ENCODE peak calls at places on chromosomes 16 and 17, in five cellular contexts. Y, J, N, A and X are unnamed samples.

GRCh38 chr16:9096416-9096952 is 5.0 kb downstream of the HAPSTR1 start:
- DNase-seq in A (no peak), N (no peak), J (no peak), Y (no peak), X (peak; percentile 35)

GRCh38 chr16:678858-679807 is 1.1 kb upstream of the STUB1 start:
- DNase-seq in A (peak; percentile 81), Y (peak; percentile 76), N (peak; percentile 67), J (peak; percentile 56), X (peak; percentile 59)

GRCh38 chr17:32310927-32311568 is 30.9 kb downstream of the C17orf75 start:
- DNase-seq in J (no peak), N (no peak), Y (no peak), A (no peak), X (no peak)

GRCh38 chr16:87375426-87376135 is 8.0 kb downstream of the FBXO31 start:
- DNase-seq in Y (no peak), A (no peak), N (no peak), J (no peak), X (no peak)

GRCh38 chr17:50361561-50362480 is 11.2 kb downstream of the MRPL27 start:
- DNase-seq in J (peak; percentile 83), N (peak; percentile 80), Y (peak; percentile 73), A (no peak), X (peak; percentile 18)

GRCh38 chr16:4319454-4319853 is 3.6 kb downstream of the GLIS2 start:
- DNase-seq in N (no peak), J (peak; percentile 43), Y (peak; percentile 46), A (peak; percentile 62), X (no peak)

GRCh38 chr17:35254107-35254802 is 11.4 kb downstream of the SLFN5 start:
- DNase-seq in N (peak; percentile 97), A (no peak), Y (peak; percentile 54), J (peak; percentile 98), X (peak; percentile 89)

GRCh38 chr17:39737331-39737760 is 392 bp upstream of the GRB7 start:
- DNase-seq in N (no peak), J (no peak), Y (no peak), A (no peak), X (no peak)

GRCh38 chr17:58956997-58957724 is 149.5 kb downstream of the TRIM37 start:
- DNase-seq in A (no peak), Y (no peak), N (peak; percentile 24), J (no peak), X (no peak)

GRCh38 chr16:85210423-85211169 is 98.3 kb upstream of the CIBAR2 start:
- DNase-seq in J (peak; percentile 92), N (peak; percentile 33), A (no peak), Y (no peak), X (no peak)

GRCh38 chr16:87681990-87682570 is 79.8 kb downstream of the JPH3 start:
- DNase-seq in Y (no peak), A (no peak), N (peak; percentile 48), J (peak; percentile 64), X (no peak)

GRCh38 chr16:89446136-89446974 is 44.0 kb downstream of the ANKRD11 start:
- DNase-seq in Y (no peak), N (no peak), J (no peak), A (no peak), X (no peak)

GRCh38 chr16:58197314-58198012 is 443 bp downstream of the CSNK2A2 start:
- DNase-seq in Y (no peak), A (peak; percentile 59), J (no peak), N (no peak), X (no peak)

GRCh38 chr17:6756425-6757012 is 673 bp downstream of the XAF1 start:
- DNase-seq in N (no peak), J (peak; percentile 24), Y (no peak), A (no peak), X (no peak)

GRCh38 chr17:15782809-15783208 is 50.7 kb downstream of the TBC1D26 start:
- DNase-seq in N (no peak), Y (peak; percentile 45), A (peak; percentile 79), J (peak; percentile 55), X (no peak)

GRCh38 chr16:49810769-49811315 is 45.1 kb downstream of the ZNF423 start:
- DNase-seq in N (no peak), J (no peak), A (no peak), Y (no peak), X (no peak)

GRCh38 chr16:49809561-49809960 is 46.4 kb downstream of the ZNF423 start:
- DNase-seq in Y (no peak), N (no peak), A (no peak), J (no peak), X (no peak)

GRCh38 chr16:49809112-49809511 is 46.8 kb downstream of the ZNF423 start:
- DNase-seq in J (no peak), Y (no peak), N (no peak), A (no peak), X (no peak)

GRCh38 chr16:49816782-49817370 is 39.0 kb downstream of the ZNF423 start:
- DNase-seq in J (no peak), Y (no peak), N (no peak), A (no peak), X (no peak)

DNA sequence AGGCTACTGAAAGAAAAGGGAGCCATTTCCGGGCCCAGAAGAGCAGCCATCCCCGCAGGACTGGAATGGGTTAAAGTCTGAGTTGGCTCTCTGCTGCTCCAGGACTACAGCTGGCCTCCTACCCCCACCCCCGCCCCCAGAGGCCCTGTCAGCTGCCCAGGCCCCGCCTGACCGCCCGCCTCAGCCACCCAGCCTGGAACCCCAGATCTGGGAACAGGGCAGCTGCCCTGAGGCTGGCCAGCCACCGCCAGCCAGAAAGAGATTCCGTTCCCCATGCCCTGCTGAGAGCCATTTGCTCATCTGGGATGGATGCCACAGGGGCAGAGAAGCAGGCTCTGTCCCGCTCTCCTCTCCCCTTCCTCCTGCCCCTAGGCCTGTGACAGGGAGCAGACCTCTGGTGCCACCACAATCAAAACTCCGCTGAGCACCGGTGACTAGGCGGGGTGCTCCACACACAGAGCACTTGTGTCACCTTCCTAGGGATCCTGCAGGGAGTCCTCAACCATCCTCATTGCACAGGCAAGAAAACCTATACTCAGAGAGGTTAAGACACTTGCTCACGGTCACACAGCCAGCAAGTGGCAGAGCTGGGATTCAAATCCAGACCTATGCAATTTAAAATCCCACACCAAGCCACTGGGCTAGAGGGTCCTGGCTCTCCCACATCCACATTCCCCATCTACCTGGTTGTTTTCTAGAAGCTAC is 44.1 kb downstream of the ZNF423 start:
- DNase-seq in J (no peak), N (no peak), Y (no peak), A (peak; percentile 77), X (no peak)
- H3K4me3 ChIP-seq in J (no peak overlapping the region), N (no peak overlapping the region), Y (no peak overlapping the region), A (no peak overlapping the region), X (no peak overlapping the region)

GRCh38 chr16:81405702-81406113 is 38.9 kb upstream of the CMIP start:
- DNase-seq in N (peak; percentile 99), J (peak; percentile 62), A (no peak), Y (peak; percentile 44), X (no peak)
- TF ChIP-seq CTCF in N (no peak), J (no peak), A (no peak), Y (no peak), X (no peak)

DNA sequence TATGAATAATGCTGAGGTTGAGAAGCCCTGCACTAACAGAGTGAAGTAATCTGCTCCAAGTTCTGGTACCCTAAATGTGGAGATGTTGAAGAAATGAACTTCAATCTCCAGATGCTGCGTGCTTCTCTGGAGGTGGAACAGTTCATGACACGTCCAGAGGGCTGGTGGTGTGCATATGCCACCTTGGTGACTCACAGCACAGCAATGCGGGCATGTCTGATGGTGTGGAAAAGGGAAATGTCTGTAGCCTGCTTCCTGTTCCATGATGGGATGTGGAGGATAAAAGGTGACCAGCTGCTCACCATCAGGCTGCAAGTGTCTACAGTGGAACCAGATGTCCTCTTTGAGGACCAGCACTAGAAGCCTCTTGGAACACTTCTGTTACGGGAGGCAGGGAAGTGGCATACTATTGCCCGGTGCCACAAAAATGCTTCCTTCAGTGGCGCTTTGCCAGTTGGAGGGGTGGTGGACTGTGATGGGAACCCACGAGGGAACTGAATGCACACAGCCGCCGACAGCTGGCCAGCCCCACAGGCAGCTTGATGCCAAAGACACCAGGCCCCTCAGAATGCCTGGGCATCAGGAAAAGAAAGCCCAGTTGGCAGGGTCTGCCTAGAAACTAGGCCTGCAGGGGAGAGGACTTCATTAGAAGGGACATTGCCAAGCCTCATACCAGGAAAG is 19.9 kb downstream of the SNX11 start:
- DNase-seq in N (peak; percentile 61), J (no peak), A (no peak), Y (no peak), X (no peak)
- H3K4me3 ChIP-seq in N (no peak overlapping the region), J (no peak overlapping the region), A (no peak overlapping the region), Y (no peak overlapping the region), X (no peak overlapping the region)

DNA sequence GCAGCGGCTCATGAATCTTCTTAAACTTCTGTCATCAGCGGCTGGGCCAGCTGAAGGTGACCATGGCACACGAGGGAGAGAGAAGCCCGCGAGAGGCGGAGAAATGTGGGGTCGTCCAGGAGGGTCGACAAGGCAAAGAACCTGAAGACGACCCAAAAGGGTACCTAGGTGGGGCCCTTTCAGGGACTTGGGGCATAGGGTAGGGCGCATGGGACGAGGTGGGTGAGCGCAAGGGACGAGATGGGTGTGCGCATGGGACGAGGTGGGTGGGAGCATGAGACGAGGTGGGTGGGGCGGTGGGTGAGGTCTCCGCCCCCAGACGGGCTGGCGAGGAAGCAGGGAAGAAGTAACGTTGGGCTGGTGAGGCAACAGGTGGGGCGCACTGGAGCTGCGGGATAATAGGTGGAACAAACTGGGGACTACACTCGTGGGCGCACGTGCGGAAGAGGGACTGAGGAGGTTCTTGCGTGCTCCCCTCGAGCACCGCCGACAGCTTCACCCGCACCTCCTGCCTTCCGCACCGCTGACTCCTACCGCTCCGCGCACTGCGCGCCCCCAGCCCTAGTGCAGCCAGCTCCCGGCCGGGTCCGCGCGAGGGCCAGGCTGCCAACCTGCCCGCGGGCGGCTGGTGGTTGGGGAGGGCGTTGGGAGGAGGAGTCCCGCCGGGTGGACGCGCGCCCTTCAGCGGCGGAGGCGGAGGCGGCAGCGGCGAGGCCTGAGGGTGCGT is 23.2 kb upstream of the CRYM start:
- DNase-seq in J (peak; percentile 68), Y (peak; percentile 72), N (peak; percentile 93), A (peak; percentile 85), X (peak; percentile 38)
- TF ChIP-seq CTCF in J (peak; percentile 28), Y (peak; percentile 30), N (peak; percentile 33), A (no peak), X (peak; percentile 56)

GRCh38 chr17:62627904-62628603 is 584 bp downstream of the MRC2 start:
- DNase-seq in A (no peak), N (peak; percentile 66), J (peak; percentile 77), Y (no peak), X (no peak)

GRCh38 chr17:62629556-62630364 is 2.3 kb downstream of the MRC2 start:
- DNase-seq in J (no peak), Y (no peak), N (no peak), A (no peak), X (no peak)

GRCh38 chr17:62630365-62631085 is 3.1 kb downstream of the MRC2 start:
- DNase-seq in Y (no peak), A (no peak), N (no peak), J (peak; percentile 26), X (no peak)

GRCh38 chr17:62627219-62627903 is at the start of gene MRC2:
- DNase-seq in J (peak; percentile 88), A (peak; percentile 64), Y (no peak), N (peak; percentile 84), X (no peak)

DNA sequence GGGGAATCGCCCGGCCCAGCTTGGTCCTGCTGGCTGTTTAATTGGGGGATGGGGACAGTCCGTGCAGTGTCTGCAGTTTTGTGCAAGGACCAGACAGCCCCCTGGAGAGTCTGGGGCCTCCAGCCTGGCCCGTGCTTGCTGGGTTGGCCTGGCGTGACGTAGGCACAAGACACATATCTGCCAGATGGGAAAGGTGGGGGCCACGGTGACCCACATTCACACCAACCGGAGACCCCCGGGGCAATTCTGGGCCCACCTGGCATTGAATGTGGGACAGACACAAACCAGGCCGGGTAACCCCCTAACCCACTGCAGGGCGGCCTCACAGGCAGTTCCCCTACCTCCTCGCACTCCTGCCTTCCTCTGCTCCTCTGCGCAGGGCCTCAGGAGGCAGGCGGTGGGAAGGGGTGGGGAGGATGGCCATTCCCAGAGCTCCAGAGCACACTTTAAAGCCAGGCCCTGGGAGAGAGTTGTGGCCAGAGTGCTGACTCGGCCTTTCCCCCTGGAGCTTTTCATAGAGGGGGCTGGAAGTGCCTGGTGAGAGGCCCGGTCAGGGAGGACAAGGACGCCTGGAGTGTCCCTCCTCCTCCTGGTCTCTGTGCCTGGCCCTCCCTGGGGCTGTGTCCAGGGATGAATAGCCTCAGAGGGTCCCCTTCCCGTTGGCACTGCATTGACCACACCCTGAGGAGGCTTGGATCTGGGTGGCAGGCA is 1.5 kb downstream of the MRC2 start:
- DNase-seq in N (no peak), A (no peak), J (peak; percentile 77), Y (no peak), X (no peak)
- H3K4me3 ChIP-seq in N (peak overlapping the region; percentile 96), A (no peak overlapping the region), J (peak overlapping the region; percentile 86), Y (peak overlapping the region; percentile 59), X (no peak overlapping the region)